ENCODE peak calls at places on chromosomes 6 and 20, in six cellular contexts. U, Q, J, Z, M and B are unnamed samples.

GRCh38 chr6:148628251-148628650 is 118.6 kb upstream of the UST start:
- DNase-seq in Z (no peak), J (no peak), Q (no peak), M (no peak), U (no peak), B (no peak)

GRCh38 chr6:22748681-22749080 is 179.3 kb downstream of the HDGFL1 start:
- DNase-seq in U (no peak), J (no peak), Q (no peak), M (no peak), Z (no peak), B (no peak)

GRCh38 chr6:36378243-36378920 is 9.1 kb downstream of the ETV7 start:
- DNase-seq in M (no peak), U (no peak), Z (no peak), J (no peak), Q (no peak), B (no peak)

GRCh38 chr6:33886673-33887144 is 82.9 kb upstream of the MLN start:
- DNase-seq in Z (no peak), M (no peak), J (no peak), U (no peak), Q (no peak), B (peak; percentile 8)

GRCh38 chr20:43993552-43993951 is 78.9 kb downstream of the TOX2 start:
- DNase-seq in M (no peak), Z (no peak), U (no peak), J (no peak), Q (no peak), B (no peak)

GRCh38 chr6:38942442-38942841 is 106.1 kb upstream of the GLP1R start:
- DNase-seq in M (no peak), Q (no peak), J (no peak), U (no peak), Z (no peak), B (no peak)

GRCh38 chr20:25372584-25373336 is 17.9 kb downstream of the ABHD12 start:
- DNase-seq in Z (no peak), M (no peak), Q (no peak), J (no peak), U (no peak), B (no peak)

GRCh38 chr6:111829581-111829980 is 43.7 kb downstream of the FYN start:
- DNase-seq in M (no peak), Z (no peak), U (no peak), Q (no peak), J (no peak), B (no peak)

GRCh38 chr6:80640176-80640575 is 533.7 kb downstream of the BCKDHB start:
- DNase-seq in Q (no peak), M (no peak), U (no peak), J (no peak), Z (no peak), B (no peak)

GRCh38 chr6:43909474-43910148 is 139.6 kb downstream of the VEGFA start:
- DNase-seq in U (no peak), J (no peak), M (no peak), Z (no peak), Q (no peak), B (no peak)

GRCh38 chr20:298755-299391 is 1.5 kb downstream of the ZCCHC3 start:
- DNase-seq in Z (no peak), U (no peak), M (no peak), J (no peak), Q (no peak), B (no peak)

GRCh38 chr6:137494967-137495595 is 887 bp upstream of the OLIG3 start:
- DNase-seq in J (no peak), Z (no peak), M (no peak), U (no peak), Q (no peak), B (no peak)

GRCh38 chr20:10550204-10551118 is 115.4 kb downstream of the SLX4IP start:
- DNase-seq in U (no peak), M (no peak), Q (no peak), Z (no peak), J (no peak), B (no peak)

GRCh38 chr6:117482240-117483003 is at the start of gene DCBLD1:
- DNase-seq in M (no peak), Q (peak; percentile 78), J (peak; percentile 17), Z (peak; percentile 28), U (peak; percentile 28), B (peak; percentile 28)

GRCh38 chr6:90249044-90249443 is 47.6 kb downstream of the BACH2 start:
- DNase-seq in J (no peak), Q (no peak), Z (no peak), M (no peak), U (no peak), B (no peak)

GRCh38 chr20:5400164-5400762 is 83.5 kb upstream of the PROKR2 start:
- DNase-seq in M (no peak), Q (peak; percentile 26), Z (no peak), J (no peak), U (no peak), B (no peak)

GRCh38 chr20:14996883-14997672 is 659.7 kb upstream of the FLRT3 start:
- DNase-seq in J (no peak), Z (no peak), M (no peak), Q (no peak), U (no peak), B (no peak)

GRCh38 chr20:3777726-3778629 is 3.3 kb downstream of the SPEF1 start:
- DNase-seq in U (no peak), M (no peak), Q (peak; percentile 38), J (no peak), Z (no peak), B (peak; percentile 23)

GRCh38 chr20:25304025-25304549 is 56.2 kb downstream of the PYGB start:
- DNase-seq in U (no peak), Q (no peak), M (no peak), J (no peak), Z (no peak), B (no peak)

GRCh38 chr20:10332656-10333421 is 101.2 kb downstream of the MKKS start:
- DNase-seq in Z (peak; percentile 55), Q (no peak), M (no peak), U (no peak), J (no peak), B (no peak)

GRCh38 chr6:11609324-11610071 is 71.9 kb downstream of the TMEM170B start:
- DNase-seq in M (no peak), Q (no peak), Z (no peak), U (no peak), J (no peak), B (no peak)

GRCh38 chr20:53003420-53003819 is 31.3 kb downstream of the TSHZ2 start:
- DNase-seq in Q (no peak), M (no peak), J (no peak), U (no peak), Z (peak; percentile 72), B (no peak)

GRCh38 chr20:7971536-7972285 is 31.5 kb upstream of the HAO1 start:
- DNase-seq in Q (no peak), U (no peak), Z (peak; percentile 35), M (no peak), J (no peak), B (no peak)

GRCh38 chr6:3023663-3024483 is 24.2 kb downstream of the NQO2 start:
- DNase-seq in Z (no peak), Q (peak; percentile 89), J (peak; percentile 61), U (peak; percentile 86), M (peak; percentile 74), B (peak; percentile 78)

GRCh38 chr20:23161244-23161875 is 75.2 kb upstream of the CD93 start:
- DNase-seq in U (no peak), M (no peak), Q (no peak), Z (no peak), J (no peak), B (no peak)

GRCh38 chr6:90238663-90239542 is 57.7 kb downstream of the BACH2 start:
- DNase-seq in J (no peak), M (no peak), Q (no peak), U (no peak), Z (no peak), B (no peak)

GRCh38 chr6:40359808-40360207 is 227.4 kb downstream of the LRFN2 start:
- DNase-seq in J (no peak), Q (no peak), M (no peak), Z (no peak), U (no peak), B (no peak)

GRCh38 chr20:11540558-11540957 is 377.1 kb upstream of the BTBD3 start:
- DNase-seq in M (no peak), J (no peak), Z (no peak), Q (no peak), U (no peak), B (no peak)

GRCh38 chr20:364905-365794 is 15.4 kb upstream of the TRIB3 start:
- DNase-seq in Z (no peak), J (no peak), M (no peak), Q (peak; percentile 54), U (no peak), B (no peak)

GRCh38 chr6:21953831-21954801 is 342.7 kb downstream of the PRL start:
- DNase-seq in U (no peak), Z (no peak), M (no peak), J (no peak), Q (no peak), B (no peak)

GRCh38 chr20:60269571-60270162 is 311.4 kb downstream of the CDH26 start:
- DNase-seq in M (no peak), U (no peak), J (no peak), Z (no peak), Q (no peak), B (no peak)

GRCh38 chr6:45212976-45213375 is 115.2 kb upstream of the RUNX2 start:
- DNase-seq in U (no peak), Z (no peak), J (no peak), Q (no peak), M (no peak), B (no peak)

GRCh38 chr6:18122128-18123093 is at the start of gene NHLRC1:
- DNase-seq in Q (peak; percentile 82), U (peak; percentile 53), Z (no peak), J (peak; percentile 64), M (peak; percentile 54), B (peak; percentile 51)

GRCh38 chr6:88810089-88810488 is 153.3 kb downstream of the RNGTT start:
- DNase-seq in J (no peak), Q (no peak), M (no peak), U (no peak), Z (no peak), B (no peak)